ENCODE peak calls at places on chromosomes 1 and 21, in five cellular contexts. G is 8988T; I is stimulated activated CD4-positive, alpha-beta T cell treated with anti-CD3 and anti-CD28 coated beads, Interleukin-12 subunit alpha, Interleukin-12 subunit beta, amount 100 ng/mL, for 4 hours; H is EL; B is ACHN. O is an unnamed sample.

GRCh38 chr21:44932366-44933181 is 7.3 kb upstream of the SLX9 start:
- DNase-seq in B (peak; percentile 48), G (peak; percentile 87), H (no peak), I (peak; percentile 76), O (no peak)

GRCh38 chr1:227315500-227316346 is 2.6 kb downstream of the CDC42BPA start:
- DNase-seq in I (no peak), G (no peak), H (peak; percentile 74), B (peak; percentile 71), O (no peak)

GRCh38 chr1:170560681-170561285 is 28.8 kb downstream of the GORAB start:
- DNase-seq in I (no peak), B (no peak), H (no peak), G (no peak), O (no peak)

GRCh38 chr1:111270781-111271463 is 19.7 kb upstream of the CHIA start:
- DNase-seq in G (no peak), H (no peak), B (no peak), I (no peak), O (no peak)

GRCh38 chr1:194698908-194699318 is 1512.5 kb upstream of the B3GALT2 start:
- DNase-seq in G (no peak), H (no peak), B (no peak), I (no peak), O (no peak)

GRCh38 chr21:42833859-42834729 is 45.2 kb downstream of the WDR4 start:
- DNase-seq in G (no peak), I (no peak), H (no peak), B (no peak), O (peak; percentile 50)

GRCh38 chr1:178126790-178127189 is 32.9 kb downstream of the RASAL2 start:
- DNase-seq in G (no peak), B (peak; percentile 91), I (no peak), H (peak; percentile 86), O (no peak)

GRCh38 chr1:39657923-39658485 is 13.9 kb downstream of the NT5C1A start:
- DNase-seq in G (no peak), B (peak; percentile 76), I (peak; percentile 62), H (peak; percentile 74), O (no peak)

GRCh38 chr1:220818421-220819173 is 31.9 kb downstream of the MTARC1 start:
- DNase-seq in B (no peak), G (no peak), H (peak; percentile 98), I (no peak), O (no peak)

GRCh38 chr1:9242338-9242969 is 7.9 kb downstream of the H6PD start:
- DNase-seq in I (no peak), B (no peak), H (no peak), G (no peak), O (peak; percentile 89)

GRCh38 chr1:101308935-101309333 is 72.1 kb downstream of the S1PR1 start:
- DNase-seq in I (no peak), B (no peak), H (no peak), G (no peak), O (no peak)